ENCODE peak calls at places on chromosomes 16 and 17, in four cellular contexts. One of them, this sample, is unnamed.

GRCh38 chr16:1381655-1382406 is 30.1 kb downstream of the GNPTG start:
- DNase-seq in HepG2: no peak
- DNase-seq in neural progenitor cell: no peak
- DNase-seq in A549: no peak
- DNase-seq in this sample: no peak

GRCh38 chr17:39095309-39095686 is 56.1 kb downstream of the PLXDC1 start:
- DNase-seq in HepG2: no peak
- DNase-seq in neural progenitor cell: no peak
- DNase-seq in A549: no peak
- DNase-seq in this sample: no peak

GRCh38 chr17:77581480-77581879 is 377.0 kb upstream of the TNRC6C start:
- DNase-seq in HepG2: no peak
- DNase-seq in neural progenitor cell: no peak
- DNase-seq in A549: peak
- DNase-seq in this sample: no peak

GRCh38 chr17:82231562-82232321 is 2.9 kb downstream of the SLC16A3 start:
- DNase-seq in HepG2: peak
- DNase-seq in neural progenitor cell: peak
- DNase-seq in A549: peak
- DNase-seq in this sample: peak

GRCh38 chr17:21253646-21254441 is 634 bp upstream of the NATD1 start:
- DNase-seq in HepG2: no peak
- DNase-seq in neural progenitor cell: no peak
- DNase-seq in A549: no peak
- DNase-seq in this sample: no peak

GRCh38 chr16:1723450-1724147 is 17.6 kb downstream of the MAPK8IP3 start:
- DNase-seq in HepG2: peak
- DNase-seq in neural progenitor cell: peak
- DNase-seq in A549: peak
- DNase-seq in this sample: peak

GRCh38 chr17:82754297-82755208 is 2.7 kb downstream of the TBCD start:
- DNase-seq in HepG2: no peak
- DNase-seq in neural progenitor cell: peak
- DNase-seq in A549: peak
- DNase-seq in this sample: no peak

GRCh38 chr17:9294661-9295210 is 273.4 kb downstream of the NTN1 start:
- DNase-seq in HepG2: no peak
- DNase-seq in neural progenitor cell: no peak
- DNase-seq in A549: no peak
- DNase-seq in this sample: no peak

GRCh38 chr16:11706180-11706742 is 36.4 kb downstream of the TXNDC11 start:
- DNase-seq in HepG2: no peak
- DNase-seq in neural progenitor cell: no peak
- DNase-seq in A549: no peak
- DNase-seq in this sample: no peak

GRCh38 chr17:78956254-78956653 is 23.5 kb downstream of the LGALS3BP start:
- DNase-seq in HepG2: no peak
- DNase-seq in neural progenitor cell: no peak
- DNase-seq in A549: no peak
- DNase-seq in this sample: no peak

GRCh38 chr17:44363613-44364159 is at the start of gene FAM171A2:
- DNase-seq in HepG2: no peak
- DNase-seq in neural progenitor cell: peak
- DNase-seq in A549: peak
- DNase-seq in this sample: peak

GRCh38 chr16:11497851-11498289 is 88.8 kb downstream of the LITAF start:
- DNase-seq in HepG2: peak
- DNase-seq in neural progenitor cell: peak
- DNase-seq in A549: peak
- DNase-seq in this sample: no peak

GRCh38 chr17:82687871-82688270 is 10.6 kb downstream of the RAB40B start:
- DNase-seq in HepG2: no peak
- DNase-seq in neural progenitor cell: no peak
- DNase-seq in A549: no peak
- DNase-seq in this sample: no peak

GRCh38 chr17:2703606-2704005 is 8.0 kb downstream of the CLUH start:
- DNase-seq in HepG2: no peak
- DNase-seq in neural progenitor cell: no peak
- DNase-seq in A549: no peak
- DNase-seq in this sample: no peak

GRCh38 chr17:7107012-7107754 is 7.4 kb downstream of the ASGR2 start:
- DNase-seq in HepG2: no peak
- DNase-seq in neural progenitor cell: no peak
- DNase-seq in A549: no peak
- DNase-seq in this sample: no peak

GRCh38 chr17:21186399-21187187 is 27.4 kb downstream of the TMEM11 start:
- DNase-seq in HepG2: no peak
- DNase-seq in neural progenitor cell: no peak
- DNase-seq in A549: no peak
- DNase-seq in this sample: peak

GRCh38 chr16:12646490-12647274 is 157.0 kb downstream of the CPPED1 start:
- DNase-seq in HepG2: peak
- DNase-seq in neural progenitor cell: no peak
- DNase-seq in A549: peak
- DNase-seq in this sample: no peak

GRCh38 chr16:81951564-81951963 is 59.7 kb downstream of the SDR42E1 start:
- DNase-seq in HepG2: no peak
- DNase-seq in neural progenitor cell: no peak
- DNase-seq in A549: no peak
- DNase-seq in this sample: no peak

GRCh38 chr17:32723310-32723955 is 153.5 kb downstream of the MYO1D start:
- DNase-seq in HepG2: no peak
- DNase-seq in neural progenitor cell: no peak
- DNase-seq in A549: no peak
- DNase-seq in this sample: no peak

GRCh38 chr17:68658999-68659780 is 58.0 kb upstream of the FAM20A start:
- DNase-seq in HepG2: no peak
- DNase-seq in neural progenitor cell: no peak
- DNase-seq in A549: no peak
- DNase-seq in this sample: no peak

GRCh38 chr17:76014100-76014924 is 12.8 kb downstream of the EVPL start:
- DNase-seq in HepG2: peak
- DNase-seq in neural progenitor cell: peak
- DNase-seq in A549: peak
- DNase-seq in this sample: peak

GRCh38 chr17:20988896-20989295 is 53.9 kb downstream of the USP22 start:
- DNase-seq in HepG2: no peak
- DNase-seq in neural progenitor cell: no peak
- DNase-seq in A549: no peak
- DNase-seq in this sample: no peak

GRCh38 chr17:8126306-8127066 is 2.6 kb upstream of the HES7 start:
- DNase-seq in HepG2: no peak
- DNase-seq in neural progenitor cell: peak
- DNase-seq in A549: peak
- DNase-seq in this sample: no peak

GRCh38 chr17:80844418-80844990 is 147.1 kb upstream of the CHMP6 start:
- DNase-seq in HepG2: no peak
- DNase-seq in neural progenitor cell: no peak
- DNase-seq in A549: no peak
- DNase-seq in this sample: no peak

GRCh38 chr16:84356591-84357116 is 11.7 kb upstream of the ATP2C2 start:
- DNase-seq in HepG2: peak
- DNase-seq in neural progenitor cell: peak
- DNase-seq in A549: no peak
- DNase-seq in this sample: no peak

GRCh38 chr16:87333581-87334331 is 16.6 kb upstream of the C16orf95 start:
- DNase-seq in HepG2: no peak
- DNase-seq in neural progenitor cell: no peak
- DNase-seq in A549: no peak
- DNase-seq in this sample: no peak

GRCh38 chr17:33113281-33114010 is 121.8 kb downstream of the SPACA3 start:
- DNase-seq in HepG2: no peak
- DNase-seq in neural progenitor cell: no peak
- DNase-seq in A549: peak
- DNase-seq in this sample: no peak

GRCh38 chr17:55327225-55328088 is 62.7 kb downstream of the HLF start:
- DNase-seq in HepG2: peak
- DNase-seq in neural progenitor cell: no peak
- DNase-seq in A549: peak
- DNase-seq in this sample: no peak

GRCh38 chr17:61467416-61468262 is 15.4 kb downstream of the TBX4 start:
- DNase-seq in HepG2: no peak
- DNase-seq in neural progenitor cell: peak
- DNase-seq in A549: peak
- DNase-seq in this sample: peak

GRCh38 chr17:81253358-81254131 is 14.4 kb downstream of the NDUFAF8 start:
- DNase-seq in HepG2: no peak
- DNase-seq in neural progenitor cell: peak
- DNase-seq in A549: peak
- DNase-seq in this sample: peak

DNA sequence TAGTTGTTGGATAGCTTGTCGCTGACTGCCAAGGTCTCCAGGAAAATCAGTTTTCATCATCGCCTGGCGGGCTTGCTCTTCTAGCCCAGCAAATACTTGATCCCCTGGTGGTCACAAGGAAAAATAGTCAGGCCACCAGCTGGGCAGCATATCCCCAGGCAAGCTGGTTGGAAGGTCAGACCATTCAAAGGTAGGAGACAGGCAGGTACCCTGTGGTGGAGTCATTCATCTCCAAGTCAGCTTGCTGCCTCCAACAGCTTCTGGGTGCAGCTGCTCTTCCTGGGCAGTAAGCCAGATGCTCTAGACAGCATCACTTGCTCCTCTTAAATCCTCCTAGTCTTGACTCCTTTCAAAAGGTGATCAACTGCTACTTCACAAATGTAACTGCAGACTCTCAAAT is 16.0 kb downstream of the ZNF821 start:
- DNase-seq in HepG2: peak
- DNase-seq in neural progenitor cell: no peak
- DNase-seq in A549: no peak
- DNase-seq in this sample: no peak
- TF ChIP-seq CTCF in HepG2: no peak
- TF ChIP-seq CTCF in neural progenitor cell: no peak
- TF ChIP-seq CTCF in A549: no peak
- TF ChIP-seq CTCF in this sample: peak

GRCh38 chr16:65967376-65967775 is 399.1 kb upstream of the CDH5 start:
- DNase-seq in HepG2: no peak
- DNase-seq in neural progenitor cell: no peak
- DNase-seq in A549: no peak
- DNase-seq in this sample: no peak

GRCh38 chr16:65959978-65960377 is 406.5 kb upstream of the CDH5 start:
- DNase-seq in HepG2: no peak
- DNase-seq in neural progenitor cell: no peak
- DNase-seq in A549: no peak
- DNase-seq in this sample: no peak

GRCh38 chr16:65965632-65966031 is 400.9 kb upstream of the CDH5 start:
- DNase-seq in HepG2: no peak
- DNase-seq in neural progenitor cell: no peak
- DNase-seq in A549: peak
- DNase-seq in this sample: no peak

GRCh38 chr16:65961491-65962143 is 404.9 kb upstream of the CDH5 start:
- DNase-seq in HepG2: no peak
- DNase-seq in neural progenitor cell: no peak
- DNase-seq in A549: no peak
- DNase-seq in this sample: no peak

GRCh38 chr16:65964752-65965151 is 401.7 kb upstream of the CDH5 start:
- DNase-seq in HepG2: no peak
- DNase-seq in neural progenitor cell: no peak
- DNase-seq in A549: no peak
- DNase-seq in this sample: no peak
- TF ChIP-seq CTCF in HepG2: no peak
- TF ChIP-seq CTCF in neural progenitor cell: no peak
- TF ChIP-seq CTCF in A549: no peak
- TF ChIP-seq CTCF in this sample: no peak

GRCh38 chr16:10314317-10314716 is 71.5 kb upstream of the ATF7IP2 start:
- DNase-seq in HepG2: no peak
- DNase-seq in neural progenitor cell: no peak
- DNase-seq in A549: no peak
- DNase-seq in this sample: no peak

GRCh38 chr16:10312023-10312422 is 73.8 kb upstream of the ATF7IP2 start:
- DNase-seq in HepG2: no peak
- DNase-seq in neural progenitor cell: no peak
- DNase-seq in A549: no peak
- DNase-seq in this sample: no peak

GRCh38 chr16:10312784-10313724 is 72.8 kb upstream of the ATF7IP2 start:
- DNase-seq in HepG2: peak
- DNase-seq in neural progenitor cell: no peak
- DNase-seq in A549: no peak
- DNase-seq in this sample: no peak

GRCh38 chr16:10317425-10318001 is 68.3 kb upstream of the ATF7IP2 start:
- DNase-seq in HepG2: no peak
- DNase-seq in neural progenitor cell: no peak
- DNase-seq in A549: no peak
- DNase-seq in this sample: no peak

GRCh38 chr16:10314811-10315210 is 71.0 kb upstream of the ATF7IP2 start:
- DNase-seq in HepG2: peak
- DNase-seq in neural progenitor cell: no peak
- DNase-seq in A549: no peak
- DNase-seq in this sample: no peak
- TF ChIP-seq CTCF in HepG2: peak
- TF ChIP-seq CTCF in neural progenitor cell: peak
- TF ChIP-seq CTCF in A549: peak
- TF ChIP-seq CTCF in this sample: no peak

GRCh38 chr17:72334205-72334604 is 213.4 kb downstream of the SOX9 start:
- DNase-seq in HepG2: no peak
- DNase-seq in neural progenitor cell: no peak
- DNase-seq in A549: peak
- DNase-seq in this sample: no peak
- TF ChIP-seq CTCF in HepG2: peak
- TF ChIP-seq CTCF in neural progenitor cell: no peak
- TF ChIP-seq CTCF in A549: no peak
- TF ChIP-seq CTCF in this sample: no peak